ENCODE peak calls at places on chromosomes 7 and 10, in four cellular contexts. B is left ventricle myocardium inferior, F is body of pancreas, A is hepatocyte. X is an unnamed sample.

GRCh38 chr10:91170418-91170817 is 50.0 kb upstream of the PCGF5 start:
- DNase-seq in A (no peak), B (no peak), F (no peak), X (no peak)

GRCh38 chr7:12137283-12137682 is 73.8 kb upstream of the TMEM106B start:
- DNase-seq in F (no peak), B (no peak), A (no peak), X (no peak)

GRCh38 chr10:129756912-129757861 is 206.9 kb downstream of the EBF3 start:
- DNase-seq in A (no peak), B (no peak), F (peak; percentile 39), X (peak; percentile 9)

GRCh38 chr7:48040944-48041664 is 5.8 kb downstream of the C7orf57 start:
- DNase-seq in A (no peak), B (no peak), F (no peak), X (no peak)

GRCh38 chr7:21844742-21845141 is 101.0 kb downstream of the CDCA7L start:
- DNase-seq in F (no peak), A (peak; percentile 12), B (no peak), X (peak; percentile 16)

GRCh38 chr10:104406715-104407517 is 53.3 kb downstream of the CFAP58 start:
- DNase-seq in A (peak; percentile 46), F (no peak), B (no peak), X (peak; percentile 67)

GRCh38 chr10:58412502-58412961 is 27.3 kb downstream of the TFAM start:
- DNase-seq in B (no peak), F (no peak), A (no peak), X (peak; percentile 62)

GRCh38 chr10:94293344-94293743 is 69.4 kb downstream of the NOC3L start:
- DNase-seq in A (peak; percentile 10), B (peak; percentile 37), F (no peak), X (no peak)

GRCh38 chr10:133474833-133475734 is 21.3 kb downstream of the SCART1 start:
- DNase-seq in A (no peak), B (no peak), F (no peak), X (no peak)

GRCh38 chr7:128066858-128067257 is 35.6 kb upstream of the LRRC4 start:
- DNase-seq in A (no peak), B (no peak), F (no peak), X (no peak)

DNA sequence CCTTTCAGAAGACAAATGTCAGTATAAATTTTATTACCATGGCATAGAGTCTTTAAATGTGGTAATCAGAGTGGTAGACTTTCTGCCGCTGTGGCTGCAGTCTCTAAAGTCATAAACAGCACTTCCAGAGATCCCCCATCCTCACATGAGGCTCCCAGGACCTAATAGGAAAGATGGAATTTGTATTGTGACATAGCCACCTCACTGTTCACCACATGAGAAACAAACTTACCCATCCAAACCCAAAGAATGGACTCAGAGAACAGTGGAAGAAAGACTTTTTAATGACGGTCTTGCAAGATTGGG is 2.8 kb downstream of the LRRC27 start:
- DNase-seq in F (no peak), B (no peak), A (no peak), X (no peak)
- H3K4me3 ChIP-seq in F (no peak overlapping the region), B (no peak overlapping the region), A (no peak overlapping the region), X (no peak overlapping the region)

GRCh38 chr7:55366461-55367138 is 1.5 kb downstream of the LANCL2 start:
- DNase-seq in A (no peak), F (no peak), B (no peak), X (peak; percentile 24)
- TF ChIP-seq CTCF in A (no peak), F (no peak), B (no peak), X (no peak)

DNA sequence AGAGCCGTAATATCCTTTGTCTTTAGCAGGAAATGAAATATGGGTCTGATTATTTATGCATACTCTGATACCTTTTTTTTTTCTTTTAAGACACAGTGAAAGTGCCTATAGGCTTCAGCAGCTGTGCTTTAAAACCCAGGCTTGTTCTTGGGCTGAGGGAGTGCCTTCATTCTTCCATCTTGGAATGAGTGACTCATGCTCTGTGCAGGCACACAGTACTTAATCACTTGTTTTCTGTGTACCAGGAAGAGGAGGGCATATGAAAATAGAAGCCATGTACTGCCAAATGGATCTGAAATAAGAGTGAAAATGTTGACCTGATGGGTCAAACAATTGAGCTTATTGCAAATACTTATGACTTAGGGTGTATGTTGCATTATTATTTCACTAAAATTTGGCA is 12.0 kb downstream of the INPP5F start:
- DNase-seq in A (peak; percentile 74), F (peak; percentile 59), B (no peak), X (peak; percentile 89)
- H3K4me3 ChIP-seq in A (no peak overlapping the region), F (no peak overlapping the region), B (no peak overlapping the region), X (peak overlapping the region; percentile 17)

GRCh38 chr7:55426676-55427075 is 61.5 kb downstream of the LANCL2 start:
- DNase-seq in A (no peak), F (no peak), B (no peak), X (no peak)

GRCh38 chr7:55420535-55420934 is 55.4 kb downstream of the LANCL2 start:
- DNase-seq in A (no peak), B (no peak), F (no peak), X (no peak)

GRCh38 chr7:55423891-55424290 is 58.8 kb downstream of the LANCL2 start:
- DNase-seq in A (no peak), F (no peak), B (no peak), X (no peak)

GRCh38 chr7:55425141-55425752 is 60.1 kb downstream of the LANCL2 start:
- DNase-seq in B (no peak), F (no peak), A (no peak), X (no peak)

GRCh38 chr7:55423277-55423711 is 58.2 kb downstream of the LANCL2 start:
- DNase-seq in A (no peak), F (no peak), B (no peak), X (no peak)
- TF ChIP-seq CTCF in A (no peak), F (no peak), B (no peak), X (no peak)

DNA sequence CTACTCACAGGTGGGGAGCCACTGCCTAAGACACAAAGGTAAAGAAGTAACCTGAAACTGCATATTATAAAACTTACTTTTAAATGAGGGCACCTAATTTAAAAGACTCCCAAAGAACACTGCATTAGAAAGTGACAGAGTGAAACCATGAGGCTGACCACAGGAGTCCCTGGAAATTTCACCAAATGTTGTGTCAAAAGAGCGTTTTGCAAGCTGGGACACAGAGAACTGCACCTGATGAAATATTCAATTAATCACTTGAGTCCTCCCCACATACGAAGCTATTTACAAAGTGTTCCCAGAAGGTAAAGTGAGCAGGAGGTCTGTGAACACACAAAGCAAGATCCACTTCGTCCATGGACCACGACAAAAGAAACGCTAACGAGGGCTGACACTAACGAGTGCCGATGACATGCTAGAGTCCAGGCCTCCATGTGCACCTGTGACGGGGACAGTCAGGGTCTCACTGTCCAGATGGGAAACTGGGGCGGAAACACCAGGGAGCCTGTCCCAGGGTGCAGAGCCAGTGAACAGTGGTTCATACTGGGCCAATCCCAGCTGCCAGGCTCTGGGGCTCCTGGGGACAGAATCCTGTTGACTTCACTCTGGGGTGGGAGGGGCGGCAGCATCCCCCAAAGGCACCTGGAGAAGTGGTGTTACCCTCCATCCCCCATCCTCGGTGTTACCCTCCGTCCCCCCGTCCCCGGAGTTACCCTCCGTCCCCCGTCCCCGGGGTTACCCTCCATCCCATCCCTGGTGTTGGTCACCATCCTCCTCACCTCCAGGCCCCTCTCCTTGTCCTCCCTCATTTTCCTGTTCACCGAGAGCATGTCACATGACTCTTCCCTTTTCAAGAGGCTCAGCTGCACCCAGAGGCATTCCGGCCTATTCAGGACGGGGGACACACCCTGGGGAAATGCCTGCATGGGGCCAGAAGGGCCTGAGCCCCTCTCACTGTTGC is 63.4 kb downstream of the DIP2C start:
- DNase-seq in F (no peak), B (no peak), A (no peak), X (no peak)
- H3K4me3 ChIP-seq in F (no peak overlapping the region), B (peak overlapping the region; percentile 52), A (no peak overlapping the region), X (no peak overlapping the region)

GRCh38 chr10:111281516-111281915 is 204.7 kb downstream of the ADRA2A start:
- DNase-seq in F (no peak), A (peak; percentile 41), B (no peak), X (peak; percentile 1)
- TF ChIP-seq CTCF in F (peak; percentile 52), A (peak; percentile 56), B (peak; percentile 46), X (no peak)

GRCh38 chr10:119449760-119450461 is 92.6 kb downstream of the RGS10 start:
- DNase-seq in A (no peak), B (no peak), F (peak; percentile 29), X (peak; percentile 34)
- H3K4me3 ChIP-seq in A (no peak overlapping the region), B (no peak overlapping the region), F (no peak overlapping the region), X (no peak overlapping the region)

GRCh38 chr7:76002139-76002538 is 7.7 kb upstream of the TMEM120A start:
- DNase-seq in B (no peak), A (no peak), F (no peak), X (no peak)

GRCh38 chr7:75998038-75998437 is 3.6 kb upstream of the TMEM120A start:
- DNase-seq in A (no peak), B (no peak), F (no peak), X (no peak)

GRCh38 chr7:76000566-76000965 is 6.2 kb upstream of the TMEM120A start:
- DNase-seq in F (no peak), B (no peak), A (no peak), X (no peak)

GRCh38 chr7:76003351-76003750 is 9.0 kb upstream of the TMEM120A start:
- DNase-seq in B (no peak), F (no peak), A (no peak), X (no peak)

DNA sequence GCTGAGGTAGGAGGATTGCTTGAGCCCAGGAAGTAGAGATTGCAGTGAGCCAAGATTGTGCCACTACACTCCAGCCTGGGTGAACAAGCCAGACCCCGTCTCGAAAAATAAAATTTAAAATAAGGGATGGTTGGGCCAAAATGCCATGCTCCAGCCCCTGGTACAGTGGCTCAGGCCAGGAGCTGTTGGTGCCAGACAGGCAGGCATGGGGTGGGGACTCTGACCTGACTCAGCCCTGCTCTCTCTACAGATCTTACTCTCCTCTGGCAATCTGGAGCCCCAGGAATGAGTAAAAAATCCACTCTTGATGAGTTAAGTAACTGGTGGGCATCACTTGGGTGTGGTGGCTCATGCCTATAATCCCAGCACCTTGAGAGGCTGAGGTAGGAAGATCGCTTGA is 8.4 kb upstream of the TMEM120A start:
- DNase-seq in F (no peak), B (no peak), A (no peak), X (no peak)
- TF ChIP-seq CTCF in F (no peak), B (no peak), A (no peak), X (no peak)